ENCODE peak calls at places on chromosomes 6 and 20, in nine cellular contexts. N is astrocyte of the spinal cord, Z is mesothelial cell of epicardium, B is AG10803, X is epithelial cell of esophagus, Q is colonic mucosa, J is spleen, S is neural crest cell, M is WTC11. D is an unnamed sample.

GRCh38 chr6:101462576-101462975 is 69.1 kb downstream of the GRIK2 start:
- DNase-seq in X (no peak), J (no peak), Q (no peak), B (peak), S (no peak), Z (no peak), M (no peak), N (no peak), D (no peak)

GRCh38 chr6:130625825-130626500 is 201.2 kb upstream of the SMLR1 start:
- DNase-seq in M (no peak), S (no peak), Z (no peak), B (peak), Q (no peak), X (peak), N (peak), J (no peak), D (no peak)

GRCh38 chr6:151881231-151881630 is 73.7 kb downstream of the ESR1 start:
- DNase-seq in N (no peak), M (no peak), S (no peak), X (no peak), B (no peak), Z (no peak), J (no peak), Q (no peak), D (no peak)

GRCh38 chr6:1591926-1592325 is 17.8 kb upstream of the FOXC1 start:
- DNase-seq in Q (no peak), N (no peak), B (no peak), Z (peak), S (no peak), J (no peak), M (no peak), X (no peak), D (no peak)

GRCh38 chr6:125868996-125869395 is 78.2 kb downstream of the NCOA7 start:
- DNase-seq in B (no peak), J (no peak), Q (no peak), X (no peak), N (no peak), M (no peak), S (no peak), Z (no peak), D (no peak)

GRCh38 chr20:43579861-43580793 is 10.6 kb upstream of the IFT52 start:
- DNase-seq in N (no peak), X (no peak), M (no peak), B (no peak), S (no peak), Z (no peak), J (peak), Q (peak), D (no peak)

GRCh38 chr20:48159156-48159971 is 374.1 kb upstream of the SULF2 start:
- DNase-seq in S (no peak), X (no peak), Q (no peak), M (no peak), N (no peak), J (no peak), B (no peak), Z (no peak), D (no peak)

GRCh38 chr20:61940976-61941720 is 124.5 kb downstream of the TAF4 start:
- DNase-seq in Z (no peak), B (no peak), Q (no peak), M (peak), X (no peak), J (peak), S (no peak), N (no peak), D (no peak)

GRCh38 chr20:58702859-58703648 is 10.5 kb downstream of the NPEPL1 start:
- DNase-seq in N (no peak), S (no peak), B (no peak), M (peak), X (no peak), Z (peak), J (peak), Q (no peak), D (no peak)

GRCh38 chr6:45650527-45651135 is 272.9 kb upstream of the SUPT3H start:
- DNase-seq in N (peak), Z (no peak), J (no peak), M (no peak), X (peak), Q (no peak), B (peak), S (no peak), D (no peak)

GRCh38 chr6:158793432-158793831 is 25.7 kb downstream of the EZR start:
- DNase-seq in Z (no peak), Q (no peak), S (no peak), J (no peak), N (peak), X (peak), M (no peak), B (peak), D (no peak)

GRCh38 chr20:54848984-54849538 is 373.7 kb downstream of the DOK5 start:
- DNase-seq in X (no peak), S (no peak), N (no peak), J (no peak), B (no peak), Q (no peak), M (no peak), Z (no peak), D (no peak)

GRCh38 chr6:141153563-141153962 is 979.2 kb upstream of the GJE1 start:
- DNase-seq in Q (no peak), Z (no peak), S (no peak), X (no peak), N (no peak), J (no peak), B (no peak), M (no peak), D (no peak)

GRCh38 chr6:47651505-47651944 is 46.9 kb upstream of the ADGRF4 start:
- DNase-seq in N (peak), B (peak), Q (no peak), M (no peak), Z (no peak), J (no peak), S (no peak), X (peak), D (no peak)

GRCh38 chr6:71349395-71349794 is 60.8 kb downstream of the OGFRL1 start:
- DNase-seq in B (peak), Z (no peak), J (no peak), X (peak), M (no peak), N (peak), S (no peak), Q (no peak), D (no peak)

GRCh38 chr6:40999498-41000070 is 39.4 kb downstream of the UNC5CL start:
- DNase-seq in M (peak), N (peak), Z (no peak), S (peak), Q (peak), B (peak), J (no peak), X (peak), D (no peak)
- TF ChIP-seq CTCF in M (no peak), N (peak), Z (no peak), S (peak), Q (no peak), B (peak), J (peak), X (no peak), D (no peak)

DNA sequence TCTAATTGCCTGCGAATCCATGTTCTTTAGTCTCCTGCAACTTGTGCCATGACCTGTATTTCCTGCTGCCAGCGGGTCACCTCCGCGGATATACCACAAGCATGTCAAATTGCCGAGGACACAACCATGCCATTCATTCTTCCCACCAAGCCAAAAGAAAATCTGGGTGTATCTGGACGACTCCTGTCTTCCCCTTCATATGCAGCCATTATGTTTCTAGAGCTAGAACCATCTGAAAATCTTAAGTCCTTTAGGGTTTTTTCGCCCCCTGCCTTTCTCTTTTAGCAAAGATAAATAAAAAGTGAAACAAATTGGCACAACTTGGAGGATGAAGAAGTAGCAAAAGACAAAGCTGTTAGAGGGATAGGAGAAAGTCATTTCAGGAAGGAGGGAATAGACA is 242.6 kb downstream of the ARID1B start:
- DNase-seq in N (peak), J (no peak), X (no peak), S (no peak), M (no peak), B (peak), Q (no peak), Z (no peak), D (no peak)
- TF ChIP-seq CTCF in N (no peak), J (no peak), X (no peak), S (no peak), M (no peak), B (peak), Q (no peak), Z (no peak), D (no peak)

GRCh38 chr6:143323729-143324465 is 126.6 kb downstream of the ADAT2 start:
- DNase-seq in B (peak), Q (no peak), X (peak), N (no peak), S (no peak), M (no peak), J (no peak), Z (no peak), D (no peak)

GRCh38 chr6:143325379-143326140 is 124.9 kb downstream of the ADAT2 start:
- DNase-seq in S (no peak), N (no peak), Z (no peak), Q (no peak), J (no peak), X (peak), M (no peak), B (peak), D (no peak)

DNA sequence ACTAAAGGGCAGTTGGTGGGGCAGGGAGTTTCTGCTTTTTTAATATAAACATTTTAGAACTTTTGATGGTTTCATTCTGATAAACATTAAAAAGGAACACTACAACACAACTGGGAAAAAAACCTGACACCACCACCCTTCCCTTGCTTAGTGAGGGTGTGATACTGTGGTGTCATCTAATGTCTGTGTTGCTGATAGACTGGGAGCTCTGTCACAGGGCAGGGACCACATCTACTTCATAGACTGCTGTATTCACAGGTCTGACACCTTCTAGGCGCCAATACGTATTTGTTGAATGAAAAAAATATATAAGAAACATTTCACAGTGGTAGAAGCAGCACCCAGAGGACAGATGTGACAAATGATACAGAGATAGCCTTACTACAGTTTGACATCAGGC is 128.8 kb downstream of the ADAT2 start:
- DNase-seq in Z (no peak), S (no peak), M (no peak), J (no peak), N (no peak), X (no peak), Q (no peak), B (no peak), D (no peak)
- TF ChIP-seq CTCF in Z (no peak), S (no peak), M (no peak), J (no peak), N (no peak), X (no peak), Q (no peak), B (no peak), D (no peak)

DNA sequence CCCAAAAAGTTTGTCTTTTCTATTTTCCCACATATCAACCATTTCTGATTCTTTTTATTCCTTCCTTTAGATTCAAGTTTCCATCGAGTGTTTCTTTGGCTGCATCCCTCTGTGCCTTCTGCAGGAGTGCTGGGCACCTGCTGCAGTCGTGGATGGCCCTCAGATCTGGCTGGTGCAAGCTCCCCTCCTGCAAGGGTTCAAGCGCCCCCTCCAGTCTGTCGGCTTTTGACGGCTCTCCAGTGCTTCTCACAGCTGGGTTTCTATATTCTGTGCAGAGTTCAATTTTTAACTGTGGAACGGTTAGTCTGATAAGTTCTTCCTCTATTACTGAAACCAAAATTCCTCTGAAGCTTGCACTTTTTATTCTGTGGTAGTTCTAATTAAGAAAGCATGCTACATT is 132.1 kb downstream of the HUS1B start:
- DNase-seq in Z (no peak), Q (no peak), X (no peak), S (no peak), J (no peak), N (no peak), M (peak), B (no peak), D (no peak)
- TF ChIP-seq CTCF in Z (no peak), Q (no peak), X (no peak), S (no peak), J (no peak), N (no peak), M (no peak), B (no peak), D (no peak)

GRCh38 chr6:61809004-61809595 is 476.9 kb downstream of the KHDRBS2 start:
- DNase-seq in X (peak), Q (no peak), N (no peak), S (no peak), Z (no peak), B (peak), J (no peak), M (no peak), D (no peak)
- TF ChIP-seq CTCF in X (peak), Q (peak), N (peak), S (peak), Z (peak), B (peak), J (peak), M (peak), D (peak)

GRCh38 chr20:2455771-2456497 is 14.7 kb downstream of the SNRPB start:
- DNase-seq in B (no peak), S (no peak), X (no peak), N (no peak), J (no peak), Z (no peak), Q (no peak), M (no peak), D (no peak)
- TF ChIP-seq CTCF in B (no peak), S (no peak), X (no peak), N (no peak), J (no peak), Z (no peak), Q (no peak), M (no peak), D (no peak)

DNA sequence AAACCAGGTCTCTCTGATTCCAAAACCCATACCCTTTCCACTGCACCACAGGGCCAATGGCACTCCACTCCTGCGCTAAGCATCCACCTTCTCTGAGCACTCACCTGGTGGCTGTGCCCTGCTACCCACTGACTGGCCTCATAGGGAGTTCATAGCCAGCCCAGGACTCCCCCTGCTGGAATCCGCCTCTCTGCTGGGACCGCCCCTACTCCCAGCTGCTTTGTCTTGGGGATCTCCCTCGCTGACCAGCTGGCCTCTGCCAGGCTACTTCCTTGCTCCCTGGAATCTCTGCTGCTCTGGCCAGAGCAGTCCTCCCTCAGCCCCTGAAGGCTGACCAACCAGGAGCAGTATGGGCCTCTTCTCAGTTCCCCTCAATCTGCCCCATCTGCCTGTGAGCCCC is 129.7 kb downstream of the FAXC start:
- DNase-seq in J (no peak), N (no peak), B (no peak), Q (no peak), X (peak), M (peak), S (peak), Z (no peak), D (no peak)
- TF ChIP-seq CTCF in J (no peak), N (no peak), B (no peak), Q (no peak), X (no peak), M (no peak), S (no peak), Z (no peak), D (no peak)

GRCh38 chr20:63576311-63576710 is 2.3 kb upstream of the HELZ2 start:
- DNase-seq in J (no peak), M (no peak), B (peak), X (no peak), Z (no peak), S (no peak), N (no peak), Q (no peak), D (no peak)

GRCh38 chr20:63580796-63581461 is 6.9 kb upstream of the HELZ2 start:
- DNase-seq in Z (no peak), Q (no peak), B (peak), N (peak), J (peak), M (peak), X (peak), S (no peak), D (no peak)

GRCh38 chr20:63579017-63579705 is 5.1 kb upstream of the HELZ2 start:
- DNase-seq in X (no peak), S (no peak), N (no peak), M (no peak), Q (no peak), Z (no peak), J (no peak), B (no peak), D (no peak)

GRCh38 chr20:63577317-63577894 is 3.4 kb upstream of the HELZ2 start:
- DNase-seq in S (no peak), Z (no peak), X (no peak), B (no peak), N (no peak), M (no peak), Q (no peak), J (no peak), D (no peak)

GRCh38 chr20:63578224-63579016 is 4.4 kb upstream of the HELZ2 start:
- DNase-seq in M (no peak), S (no peak), Q (no peak), Z (no peak), J (no peak), X (no peak), B (no peak), N (no peak), D (no peak)
- TF ChIP-seq CTCF in M (no peak), S (no peak), Q (no peak), Z (no peak), J (no peak), X (no peak), B (no peak), N (no peak), D (no peak)

GRCh38 chr6:139108378-139108777 is 26.5 kb upstream of the HECA start:
- DNase-seq in Q (no peak), M (no peak), N (no peak), S (no peak), J (no peak), Z (no peak), B (no peak), X (no peak), D (no peak)

GRCh38 chr6:139112561-139112960 is 22.3 kb upstream of the HECA start:
- DNase-seq in Q (no peak), S (no peak), B (no peak), Z (no peak), N (no peak), M (no peak), X (no peak), J (no peak), D (no peak)

GRCh38 chr6:139112146-139112545 is 22.7 kb upstream of the HECA start:
- DNase-seq in N (no peak), S (no peak), Q (no peak), X (peak), B (no peak), M (no peak), J (no peak), Z (no peak), D (no peak)

GRCh38 chr6:139107051-139107450 is 27.8 kb upstream of the HECA start:
- DNase-seq in S (no peak), X (no peak), N (no peak), B (no peak), M (no peak), Z (no peak), Q (no peak), J (no peak), D (no peak)

DNA sequence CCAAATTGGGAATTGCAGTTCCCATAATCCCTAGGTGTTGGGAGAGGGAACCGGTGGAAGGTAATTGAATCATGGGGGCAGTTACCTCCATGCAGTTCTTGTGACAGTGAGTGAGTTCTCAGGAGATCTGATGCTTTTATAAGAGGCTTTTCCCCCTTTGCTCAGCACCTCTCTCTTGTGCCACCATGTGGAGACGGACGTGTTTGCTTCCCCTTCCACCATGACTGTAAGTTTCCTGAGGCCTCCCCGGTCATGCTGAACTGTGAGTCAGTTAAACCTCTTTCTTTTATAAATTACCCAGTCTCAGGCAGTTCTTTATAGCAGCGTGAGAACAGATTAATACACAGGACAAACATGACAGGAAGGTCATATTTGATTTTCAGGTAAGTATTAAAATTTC is 25.3 kb upstream of the HECA start:
- DNase-seq in X (no peak), J (no peak), B (peak), Q (no peak), N (no peak), S (no peak), M (peak), Z (no peak), D (no peak)
- TF ChIP-seq CTCF in X (no peak), J (no peak), B (peak), Q (no peak), N (peak), S (peak), M (no peak), Z (no peak), D (no peak)